ENCODE peak calls at places on chromosomes 7 and 10, in six cellular contexts. A is HCT116, F is A549, G is HepG2, R is Panc1, M is HL-60. S is an unnamed sample.

GRCh38 chr10:97574374-97575100 is 2.0 kb downstream of the ANKRD2 start:
- DNase-seq in A (peak; percentile 85), F (peak; percentile 100), G (peak; percentile 74), R (peak; percentile 94), M (no peak), S (peak; percentile 66)

GRCh38 chr10:14712991-14713422 is 61.7 kb downstream of the FAM107B start:
- DNase-seq in A (no peak), F (no peak), G (peak; percentile 24), R (no peak), M (no peak), S (peak; percentile 29)

GRCh38 chr7:32062150-32062549 is 8.1 kb downstream of the PDE1C start:
- DNase-seq in A (peak; percentile 23), F (peak; percentile 58), G (peak; percentile 16), R (no peak), M (peak; percentile 4), S (peak; percentile 59)

GRCh38 chr7:6163402-6163801 is 109.0 kb downstream of the CYTH3 start:
- DNase-seq in A (no peak), F (no peak), G (no peak), R (no peak), M (no peak), S (no peak)

GRCh38 chr7:123750389-123751230 is 1.8 kb upstream of the WASL start:
- DNase-seq in A (no peak), F (no peak), G (no peak), R (no peak), M (no peak), S (no peak)

GRCh38 chr7:41755100-41755499 is 52.2 kb upstream of the INHBA start:
- DNase-seq in A (no peak), F (no peak), G (no peak), R (no peak), M (no peak), S (no peak)

GRCh38 chr10:3295501-3296005 is 123.0 kb upstream of the PITRM1 start:
- DNase-seq in A (no peak), F (no peak), G (no peak), R (no peak), M (no peak), S (no peak)

GRCh38 chr7:106317971-106318370 is 33.2 kb upstream of the NAMPT start:
- DNase-seq in A (no peak), F (no peak), G (no peak), R (no peak), M (no peak), S (no peak)

GRCh38 chr7:67551027-67551426 is 554.4 kb downstream of the TYW1 start:
- DNase-seq in A (no peak), F (no peak), G (no peak), R (no peak), M (no peak), S (no peak)

GRCh38 chr10:95841711-95842498 is 65.9 kb upstream of the CC2D2B start:
- DNase-seq in A (peak; percentile 50), F (peak; percentile 35), G (peak; percentile 57), R (no peak), M (no peak), S (peak; percentile 44)

GRCh38 chr10:55628260-55628701 is 732.8 kb downstream of the ZWINT start:
- DNase-seq in A (no peak), F (no peak), G (no peak), R (no peak), M (no peak), S (peak; percentile 61)

GRCh38 chr10:1400129-1400865 is 337.0 kb downstream of the ADARB2 start:
- DNase-seq in A (no peak), F (no peak), G (peak; percentile 34), R (no peak), M (no peak), S (no peak)

GRCh38 chr7:1512781-1513656 is 8.8 kb upstream of the INTS1 start:
- DNase-seq in A (peak; percentile 77), F (peak; percentile 91), G (no peak), R (no peak), M (peak; percentile 82), S (no peak)

GRCh38 chr7:157150825-157151412 is 12.2 kb downstream of the UBE3C start:
- DNase-seq in A (no peak), F (no peak), G (peak; percentile 86), R (no peak), M (no peak), S (peak; percentile 76)

GRCh38 chr7:117401293-117402002 is 25.8 kb downstream of the ASZ1 start:
- DNase-seq in A (no peak), F (peak; percentile 27), G (peak; percentile 5), R (no peak), M (no peak), S (no peak)

GRCh38 chr7:6375346-6376101 is 72.2 kb downstream of the DAGLB start:
- DNase-seq in A (no peak), F (no peak), G (no peak), R (no peak), M (no peak), S (no peak)

GRCh38 chr7:28840515-28841125 is 117.5 kb downstream of the TRIL start:
- DNase-seq in A (peak; percentile 7), F (peak; percentile 23), G (no peak), R (no peak), M (no peak), S (peak; percentile 50)

GRCh38 chr10:100790761-100791208 is 45.4 kb downstream of the PAX2 start:
- DNase-seq in A (no peak), F (no peak), G (peak; percentile 31), R (no peak), M (no peak), S (no peak)

GRCh38 chr7:69228212-69228811 is 370.0 kb upstream of the AUTS2 start:
- DNase-seq in A (no peak), F (no peak), G (no peak), R (no peak), M (no peak), S (no peak)

GRCh38 chr10:4780782-4781181 is 45.2 kb upstream of the AKR1E2 start:
- DNase-seq in A (no peak), F (no peak), G (no peak), R (no peak), M (no peak), S (peak; percentile 21)

GRCh38 chr10:14185501-14186045 is 145.2 kb downstream of the FRMD4A start:
- DNase-seq in A (peak; percentile 40), F (no peak), G (peak; percentile 84), R (peak; percentile 22), M (no peak), S (no peak)

GRCh38 chr7:42831051-42831952 is 80.6 kb downstream of the C7orf25 start:
- DNase-seq in A (peak; percentile 7), F (no peak), G (peak; percentile 5), R (no peak), M (no peak), S (no peak)

GRCh38 chr7:100942038-100942774 is 7.1 kb upstream of the MUC3A start:
- DNase-seq in A (no peak), F (no peak), G (no peak), R (peak; percentile 59), M (no peak), S (no peak)

GRCh38 chr10:78913219-78914059 is 155.3 kb upstream of the ZMIZ1 start:
- DNase-seq in A (no peak), F (no peak), G (peak; percentile 86), R (no peak), M (no peak), S (peak; percentile 51)

GRCh38 chr10:119466076-119466475 is 76.4 kb downstream of the RGS10 start:
- DNase-seq in A (no peak), F (no peak), G (no peak), R (no peak), M (no peak), S (no peak)
- TF ChIP-seq REST in A (no peak), F (no peak), G (no peak), R (no peak), M (no peak), S (no peak)

DNA sequence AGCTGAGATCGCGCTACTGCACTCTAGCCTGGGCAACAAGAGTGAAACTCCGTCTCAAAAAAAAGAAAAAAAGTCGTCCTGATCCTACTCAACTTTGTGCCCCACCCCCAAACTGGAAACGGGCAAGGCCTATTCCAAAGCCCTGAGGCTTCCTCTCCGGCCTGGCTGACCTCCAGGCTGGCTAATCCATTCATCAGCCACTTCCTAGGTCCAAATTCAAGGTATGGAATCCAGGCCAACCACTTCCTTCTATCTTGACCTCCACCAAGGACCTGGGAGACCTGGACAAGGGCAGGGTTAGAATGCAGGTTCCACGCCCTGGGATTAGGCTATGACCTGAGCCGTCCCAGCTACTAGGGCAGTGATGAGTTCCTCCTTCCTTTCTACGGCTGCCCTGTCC is 20.4 kb upstream of the EIF4H start:
- DNase-seq in A (no peak), F (no peak), G (no peak), R (no peak), M (no peak), S (no peak)
- TF ChIP-seq REST in A (no peak), F (no peak), G (no peak), R (no peak), M (no peak), S (no peak)

DNA sequence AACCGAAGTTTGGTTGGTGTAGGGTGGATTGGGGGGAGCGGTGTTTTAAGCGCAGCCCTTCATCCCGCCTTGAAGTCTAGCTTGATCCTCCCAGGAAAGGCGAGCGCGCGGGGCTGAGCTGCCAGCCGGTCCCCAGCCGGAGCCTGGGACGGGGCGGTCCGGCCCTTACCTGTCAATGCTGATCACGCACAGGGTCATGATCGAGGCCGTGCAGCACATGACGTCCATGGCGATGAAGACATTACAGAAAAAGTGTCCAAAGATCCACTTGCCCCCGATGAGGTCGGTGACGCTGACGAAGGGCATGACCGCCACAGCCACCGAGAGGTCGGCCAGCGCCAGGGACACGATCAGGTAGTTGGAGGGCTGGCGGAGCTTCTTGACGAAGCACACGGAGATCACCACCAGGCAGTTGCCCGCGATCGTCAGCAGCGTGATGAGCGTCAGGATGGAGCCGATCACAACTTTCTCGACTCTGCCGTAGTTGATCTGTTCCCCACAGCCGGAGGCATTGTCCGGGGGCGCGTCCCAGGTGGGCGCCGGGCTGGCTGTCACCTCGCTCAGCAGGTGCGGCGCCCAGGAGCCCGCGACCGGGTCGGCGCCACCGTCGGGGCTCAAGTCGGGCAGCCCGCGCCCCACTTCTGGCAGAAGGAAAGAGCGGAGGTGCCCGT is 740 bp downstream of the HTR7 start:
- DNase-seq in A (no peak), F (no peak), G (no peak), R (no peak), M (no peak), S (no peak)
- TF ChIP-seq REST in A (no peak), F (no peak), G (no peak), R (no peak), M (no peak), S (no peak)

GRCh38 chr7:139109188-139109982 is at the start of gene ZC3HAV1:
- DNase-seq in A (peak; percentile 50), F (peak; percentile 86), G (peak; percentile 76), R (peak; percentile 77), M (peak; percentile 88), S (peak; percentile 92)

GRCh38 chr7:139103057-139103820 is 6.3 kb downstream of the ZC3HAV1 start:
- DNase-seq in A (no peak), F (no peak), G (no peak), R (no peak), M (no peak), S (no peak)

GRCh38 chr7:139106959-139107358 is 2.6 kb downstream of the ZC3HAV1 start:
- DNase-seq in A (no peak), F (no peak), G (no peak), R (no peak), M (no peak), S (no peak)

GRCh38 chr7:139108256-139109187 is 998 bp downstream of the ZC3HAV1 start:
- DNase-seq in A (no peak), F (peak; percentile 39), G (no peak), R (no peak), M (no peak), S (no peak)

DNA sequence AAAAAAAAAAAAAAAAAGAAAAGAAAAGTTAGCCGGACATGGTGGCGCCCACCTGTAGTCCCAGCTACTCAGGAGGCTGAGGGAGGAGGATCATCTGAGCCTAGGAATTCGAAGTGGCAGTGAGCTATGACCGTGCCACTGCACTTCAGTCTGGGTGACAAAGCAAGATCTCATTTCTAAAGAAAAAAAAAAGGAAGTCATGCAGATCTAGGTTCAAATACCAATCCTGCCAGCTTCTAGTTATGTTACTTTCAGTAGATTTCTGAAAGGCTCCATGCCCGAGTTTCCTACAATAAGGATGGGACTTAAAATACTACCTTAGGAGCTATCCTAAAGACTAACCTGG is 4.5 kb downstream of the ZC3HAV1 start:
- DNase-seq in A (no peak), F (no peak), G (no peak), R (no peak), M (no peak), S (no peak)
- TF ChIP-seq REST in A (no peak), F (no peak), G (no peak), R (no peak), M (no peak), S (no peak)